ENCODE peak calls at places on chromosomes 13 and 19, in four cellular contexts. A, H, Y and Z are unnamed samples.

GRCh38 chr19:39679791-39680168 is 24.1 kb downstream of the LGALS16 start:
- ATAC-seq in Y (no peak), A (peak), H (no peak), Z (no peak)

GRCh38 chr13:79936368-79937136 is 404.4 kb downstream of the SPRY2 start:
- ATAC-seq in Y (peak), H (peak), A (no peak), Z (peak)

GRCh38 chr13:31122544-31123260 is 39.0 kb downstream of the HSPH1 start:
- ATAC-seq in Y (peak), A (no peak), H (no peak), Z (no peak)

GRCh38 chr13:44591316-44591715 is 15.2 kb upstream of the TSC22D1 start:
- ATAC-seq in H (no peak), A (no peak), Y (no peak), Z (no peak)

GRCh38 chr13:102768914-102769313 is 4.7 kb downstream of the TEX30 start:
- ATAC-seq in Y (no peak), H (no peak), A (no peak), Z (no peak)

GRCh38 chr19:2309734-2310362 is 1.9 kb upstream of the LINGO3 start:
- ATAC-seq in Y (no peak), H (no peak), A (no peak), Z (no peak)

GRCh38 chr19:58474997-58475713 is 997 bp upstream of the ZNF446 start:
- ATAC-seq in Y (no peak), A (peak), H (no peak), Z (no peak)

GRCh38 chr13:97125810-97126738 is 96.1 kb upstream of the MBNL2 start:
- ATAC-seq in H (peak), A (peak), Y (peak), Z (peak)

GRCh38 chr19:48797103-48797502 is 13.7 kb downstream of the BCAT2 start:
- ATAC-seq in H (no peak), Y (no peak), A (no peak), Z (no peak)

GRCh38 chr13:80084086-80084676 is 256.7 kb downstream of the SPRY2 start:
- ATAC-seq in H (peak), A (no peak), Y (peak), Z (peak)

GRCh38 chr19:9586764-9587163 is 2.5 kb upstream of the ZNF121 start:
- ATAC-seq in A (no peak), H (peak), Y (no peak), Z (no peak)

GRCh38 chr19:29524912-29525870 is 603 bp upstream of the VSTM2B start:
- ATAC-seq in Y (no peak), A (no peak), H (no peak), Z (no peak)

GRCh38 chr19:23402388-23402787 is 7.1 kb upstream of the ZNF91 start:
- ATAC-seq in A (no peak), H (no peak), Y (no peak), Z (no peak)

GRCh38 chr13:60448907-60449510 is 52.0 kb downstream of the TDRD3 start:
- ATAC-seq in Y (peak), A (no peak), H (peak), Z (no peak)

GRCh38 chr13:46831588-46832194 is 34.7 kb upstream of the ESD start:
- ATAC-seq in H (peak), Y (no peak), A (no peak), Z (peak)

GRCh38 chr19:2331601-2332246 is 3.2 kb downstream of the SPPL2B start:
- ATAC-seq in A (no peak), Y (no peak), H (no peak), Z (no peak)

GRCh38 chr13:51619614-51620013 is 35.4 kb downstream of the WDFY2 start:
- ATAC-seq in Y (peak), A (peak), H (no peak), Z (no peak)

GRCh38 chr13:42056585-42056984 is 8.1 kb downstream of the DGKH start:
- ATAC-seq in H (no peak), A (peak), Y (no peak), Z (no peak)

GRCh38 chr13:114005206-114005720 is 31.4 kb upstream of the C13orf46 start:
- ATAC-seq in A (no peak), Y (no peak), H (no peak), Z (no peak)

GRCh38 chr19:14459703-14460102 is 15.5 kb downstream of the PTGER1 start:
- ATAC-seq in Y (no peak), H (peak), A (peak), Z (no peak)

GRCh38 chr13:43963726-43964125 is 84.0 kb downstream of the LACC1 start:
- ATAC-seq in Y (peak), A (no peak), H (no peak), Z (no peak)

GRCh38 chr13:36870050-36870692 is 49.9 kb downstream of the SMAD9 start:
- ATAC-seq in Y (no peak), A (no peak), H (peak), Z (no peak)

GRCh38 chr13:94192576-94192975 is 286.9 kb downstream of the DCT start:
- ATAC-seq in A (no peak), Y (peak), H (peak), Z (no peak)

GRCh38 chr19:6654347-6655310 is 15.3 kb downstream of the TNFSF14 start:
- ATAC-seq in Y (no peak), A (peak), H (peak), Z (no peak)

GRCh38 chr13:46152627-46153328 is 29.2 kb downstream of the LCP1 start:
- ATAC-seq in A (no peak), Y (no peak), H (no peak), Z (no peak)

GRCh38 chr13:109667754-109668360 is 118.5 kb downstream of the IRS2 start:
- ATAC-seq in A (no peak), Y (peak), H (peak), Z (no peak)

GRCh38 chr19:39351537-39352037 is 9.4 kb downstream of the SAMD4B start:
- ATAC-seq in A (peak), H (no peak), Y (peak), Z (peak)

GRCh38 chr13:36297259-36297599 is 385 bp downstream of the CCDC169 start:
- ATAC-seq in A (no peak), Y (peak), H (peak), Z (peak)

GRCh38 chr13:95880346-95880745 is 172.9 kb downstream of the UGGT2 start:
- ATAC-seq in Y (no peak), H (no peak), A (no peak), Z (no peak)

GRCh38 chr19:41064974-41065569 is 23.2 kb upstream of the CYP2A13 start:
- ATAC-seq in Y (no peak), H (peak), A (no peak), Z (no peak)

GRCh38 chr13:98276486-98276885 is 99.4 kb upstream of the RNF113B start:
- ATAC-seq in Y (no peak), H (no peak), A (no peak), Z (no peak)

GRCh38 chr13:28527629-28528028 is 32.7 kb upstream of the FLT1 start:
- ATAC-seq in A (no peak), Y (no peak), H (no peak), Z (no peak)

GRCh38 chr13:94384217-94384905 is 95.1 kb downstream of the DCT start:
- ATAC-seq in A (no peak), Y (no peak), H (no peak), Z (no peak)

GRCh38 chr13:52848455-52849190 is at the start of gene PCDH8:
- ATAC-seq in H (no peak), A (no peak), Y (peak), Z (no peak)

GRCh38 chr13:44620057-44620456 is 43.9 kb upstream of the TSC22D1 start:
- ATAC-seq in A (no peak), Y (no peak), H (no peak), Z (no peak)

GRCh38 chr13:41605319-41606285 is 148.3 kb downstream of the RGCC start:
- ATAC-seq in H (no peak), A (no peak), Y (no peak), Z (no peak)

GRCh38 chr19:31613683-31614219 is 264.5 kb upstream of the TSHZ3 start:
- ATAC-seq in A (no peak), H (peak), Y (no peak), Z (no peak)

GRCh38 chr13:37429976-37430375 is 168.6 kb downstream of the POSTN start:
- ATAC-seq in Y (no peak), A (no peak), H (no peak), Z (no peak)

GRCh38 chr13:33394294-33394932 is 108.9 kb upstream of the STARD13 start:
- ATAC-seq in Y (no peak), H (no peak), A (no peak), Z (no peak)